ENCODE peak calls at places on chromosomes 16 and 17, in six cellular contexts. M, B, E, K, W and V are unnamed samples.

GRCh38 chr16:89130448-89130847 is 36.8 kb downstream of the ACSF3 start:
- DNase-seq in K (no peak), B (no peak), W (no peak), E (no peak), M (no peak), V (no peak)

GRCh38 chr16:3029499-3030127 is 5.8 kb downstream of the THOC6 start:
- DNase-seq in W (no peak), E (peak; percentile 10), M (no peak), B (peak; percentile 61), K (no peak), V (no peak)

GRCh38 chr17:12519956-12520594 is 145.6 kb upstream of the MYOCD start:
- DNase-seq in M (no peak), W (no peak), B (no peak), K (no peak), E (no peak), V (no peak)

GRCh38 chr17:41490022-41490421 is 312 bp upstream of the KRT36 start:
- DNase-seq in E (no peak), M (no peak), W (no peak), B (no peak), K (no peak), V (no peak)

GRCh38 chr17:47427985-47428384 is 102.9 kb upstream of the NPEPPS start:
- DNase-seq in B (no peak), W (no peak), K (no peak), E (no peak), M (no peak), V (no peak)

GRCh38 chr16:165539-166374 is at the start of gene HBM:
- DNase-seq in M (no peak), E (no peak), K (no peak), W (no peak), B (no peak), V (no peak)

GRCh38 chr16:83574388-83574787 is 233.4 kb upstream of the HSBP1 start:
- DNase-seq in M (no peak), E (no peak), W (no peak), K (no peak), B (peak; percentile 77), V (no peak)

GRCh38 chr17:43342601-43342905 is 56.2 kb upstream of the ARL4D start:
- DNase-seq in W (peak; percentile 38), M (no peak), K (no peak), B (no peak), E (no peak), V (no peak)

GRCh38 chr17:78458739-78459335 is 80.4 kb downstream of the PGS1 start:
- DNase-seq in B (no peak), M (no peak), K (no peak), W (no peak), E (no peak), V (peak; percentile 68)

GRCh38 chr17:32943206-32943605 is 15.3 kb downstream of the TMEM98 start:
- DNase-seq in W (no peak), K (no peak), B (no peak), E (no peak), M (no peak), V (no peak)

GRCh38 chr16:81784042-81784785 is 5.1 kb downstream of the PLCG2 start:
- DNase-seq in W (no peak), B (no peak), M (no peak), E (no peak), K (no peak), V (no peak)

GRCh38 chr17:21674242-21674731 is 18.0 kb upstream of the KCNJ18 start:
- DNase-seq in W (no peak), E (no peak), K (no peak), B (no peak), M (no peak), V (no peak)

GRCh38 chr17:15262291-15263205 is 2.6 kb downstream of the PMP22 start:
- DNase-seq in K (peak; percentile 27), M (peak; percentile 68), W (peak; percentile 35), B (peak; percentile 93), E (peak; percentile 90), V (peak; percentile 59)

GRCh38 chr17:11506635-11507034 is 91.6 kb upstream of the DNAH9 start:
- DNase-seq in B (no peak), W (no peak), K (peak; percentile 67), M (peak; percentile 42), E (peak; percentile 80), V (no peak)

GRCh38 chr17:48799069-48799710 is 17.8 kb downstream of the TTLL6 start:
- DNase-seq in K (no peak), E (peak; percentile 24), B (no peak), W (no peak), M (peak; percentile 19), V (no peak)

GRCh38 chr17:3712811-3713463 is 10.8 kb upstream of the HASPIN start:
- DNase-seq in K (no peak), W (no peak), M (peak; percentile 93), E (no peak), B (no peak), V (no peak)

GRCh38 chr17:7137182-7137943 is 22.7 kb upstream of the ASGR2 start:
- DNase-seq in K (no peak), E (no peak), W (no peak), M (no peak), B (no peak), V (no peak)

GRCh38 chr17:41810659-41811548 is 845 bp downstream of the P3H4 start:
- DNase-seq in E (peak; percentile 51), W (peak; percentile 52), M (no peak), B (no peak), K (no peak), V (no peak)

GRCh38 chr16:12089492-12090161 is 113.1 kb downstream of the SNX29 start:
- DNase-seq in W (no peak), E (peak; percentile 81), M (peak; percentile 70), B (peak; percentile 54), K (no peak), V (peak; percentile 28)

GRCh38 chr17:31400481-31400950 is 9.0 kb downstream of the RAB11FIP4 start:
- DNase-seq in E (no peak), M (no peak), W (no peak), B (no peak), K (no peak), V (no peak)

GRCh38 chr17:41773190-41773588 is 13.3 kb downstream of the JUP start:
- DNase-seq in K (no peak), W (no peak), M (no peak), E (peak; percentile 93), B (peak; percentile 78), V (peak; percentile 72)

GRCh38 chr17:37608369-37609169 is 649 bp downstream of the SYNRG start:
- DNase-seq in E (peak; percentile 67), W (peak; percentile 30), K (peak; percentile 56), M (peak; percentile 72), B (no peak), V (peak; percentile 94)

GRCh38 chr17:82351713-82352488 is 7.1 kb upstream of the TEX19 start:
- DNase-seq in B (peak; percentile 72), M (peak; percentile 90), E (peak; percentile 94), K (peak; percentile 90), W (peak; percentile 78), V (peak; percentile 90)

GRCh38 chr16:31435341-31436220 is 7.0 kb downstream of the ZNF843 start:
- DNase-seq in W (no peak), B (no peak), E (no peak), K (no peak), M (no peak), V (no peak)

GRCh38 chr17:73342057-73342522 is 30.3 kb upstream of the CDC42EP4 start:
- DNase-seq in E (peak; percentile 79), W (no peak), K (peak; percentile 41), M (peak; percentile 53), B (peak; percentile 74), V (peak; percentile 80)

GRCh38 chr16:87705780-87706277 is 60.0 kb downstream of the KLHDC4 start:
- DNase-seq in M (no peak), W (no peak), E (peak; percentile 42), K (peak; percentile 22), B (no peak), V (no peak)

GRCh38 chr16:2170080-2170479 is 14.5 kb downstream of the TRAF7 start:
- DNase-seq in E (no peak), W (no peak), M (no peak), B (no peak), K (no peak), V (no peak)